ENCODE peak calls at places on chromosomes 11 and 22, in eight cellular contexts. Q is GM23248; K is fibroblast of mammary gland; B is iris pigment epithelial cell; T is activated CD4-positive, alpha-beta T cell treated with anti-CD3 and anti-CD28 coated beads, Interleukin-2, amount 10 ng/mL, durations not matched to agents 24 days and 14 days; X is activated CD8-positive, alpha-beta memory T cell treated with anti-CD3 and anti-CD28 coated beads, Interleukin-2, amount 50 U/mL, for 4 hours; C is NCI-H187; D is HT1080. J is an unnamed sample.

GRCh38 chr22:25750569-25751173 is 8.7 kb downstream of the MYO18B start:
- DNase-seq in K (peak), Q (peak), D (no peak), C (no peak), B (peak), X (no peak), T (no peak), J (peak)

GRCh38 chr11:30474151-30474954 is 111.8 kb downstream of the MPPED2 start:
- DNase-seq in D (no peak), T (no peak), C (no peak), Q (no peak), X (no peak), K (no peak), B (no peak), J (no peak)

GRCh38 chr22:18112440-18112839 is 1.8 kb downstream of the TUBA8 start:
- DNase-seq in B (no peak), D (no peak), C (no peak), X (no peak), K (no peak), Q (no peak), T (no peak), J (no peak)

GRCh38 chr22:18024276-18024939 is at the start of gene MICAL3:
- DNase-seq in D (peak), X (peak), C (peak), T (peak), Q (peak), B (peak), K (peak), J (peak)

GRCh38 chr11:46112961-46113617 is 8.2 kb downstream of the PHF21A start:
- DNase-seq in D (peak), C (no peak), T (peak), K (peak), Q (peak), B (peak), X (no peak), J (peak)

GRCh38 chr11:43880640-43881159 is at the start of gene ALKBH3:
- DNase-seq in X (peak), B (peak), Q (peak), K (peak), T (peak), C (no peak), D (peak), J (peak)

GRCh38 chr11:399731-400211 is 5.8 kb downstream of the PKP3 start:
- DNase-seq in Q (peak), B (no peak), C (no peak), X (no peak), T (no peak), D (no peak), K (no peak), J (no peak)

GRCh38 chr11:45805305-45806071 is 539 bp downstream of the SLC35C1 start:
- DNase-seq in X (no peak), B (peak), T (no peak), D (peak), C (no peak), Q (peak), K (peak), J (peak)

GRCh38 chr11:123183391-123184099 is 11.5 kb downstream of the CLMP start:
- DNase-seq in C (no peak), B (peak), D (peak), Q (peak), T (no peak), K (peak), X (no peak), J (no peak)

GRCh38 chr11:108973402-108974119 is 308.7 kb downstream of the DDX10 start:
- DNase-seq in X (no peak), B (peak), T (no peak), K (peak), Q (peak), C (no peak), D (peak), J (peak)

GRCh38 chr11:90204832-90205646 is 17.8 kb downstream of the CHORDC1 start:
- DNase-seq in K (peak), X (no peak), Q (peak), B (peak), T (peak), D (peak), C (no peak), J (peak)

GRCh38 chr22:47190276-47190956 is 428.0 kb downstream of the TBC1D22A start:
- DNase-seq in D (no peak), B (no peak), K (no peak), Q (no peak), T (no peak), X (no peak), C (no peak), J (no peak)

GRCh38 chr11:111462329-111462728 is 49.9 kb downstream of the BTG4 start:
- DNase-seq in X (no peak), T (no peak), B (no peak), D (no peak), K (no peak), C (no peak), Q (no peak), J (no peak)

GRCh38 chr11:128492461-128492860 is 94.9 kb downstream of the ETS1 start:
- DNase-seq in D (peak), B (peak), C (no peak), K (peak), X (no peak), Q (peak), T (no peak), J (no peak)

GRCh38 chr22:20057596-20058268 is 22.3 kb upstream of the DGCR8 start:
- DNase-seq in Q (no peak), C (no peak), T (no peak), X (no peak), D (no peak), K (no peak), B (no peak), J (no peak)

GRCh38 chr11:3807856-3808845 is at the start of gene PGAP2:
- DNase-seq in X (peak), B (peak), T (peak), Q (peak), C (peak), D (peak), K (peak), J (peak)

GRCh38 chr22:24156146-24156914 is 25.0 kb upstream of the SUSD2 start:
- DNase-seq in X (peak), C (no peak), D (no peak), K (peak), B (peak), Q (peak), T (peak), J (peak)

GRCh38 chr22:20033045-20033706 is 12.3 kb downstream of the TANGO2 start:
- DNase-seq in X (no peak), C (no peak), K (no peak), D (no peak), B (no peak), T (no peak), Q (no peak), J (no peak)

GRCh38 chr11:132556316-132556715 is 976.0 kb downstream of the OPCML start:
- DNase-seq in B (no peak), T (no peak), Q (no peak), K (no peak), C (no peak), D (no peak), X (no peak), J (no peak)

GRCh38 chr11:66579017-66579606 is 10.7 kb upstream of the CTSF start:
- DNase-seq in Q (peak), D (peak), K (peak), B (peak), C (no peak), T (peak), X (peak), J (peak)

GRCh38 chr11:65663634-65664200 is 1.0 kb upstream of the RELA start:
- DNase-seq in B (peak), C (no peak), K (peak), Q (peak), T (peak), X (peak), D (no peak), J (no peak)

GRCh38 chr11:33753304-33753703 is 17.1 kb upstream of the CD59 start:
- DNase-seq in K (peak), T (no peak), C (no peak), B (peak), D (peak), X (no peak), Q (peak), J (no peak)

GRCh38 chr11:90884181-90884580 is 661.3 kb upstream of the CHORDC1 start:
- DNase-seq in Q (no peak), K (no peak), D (no peak), B (no peak), T (no peak), C (no peak), X (no peak), J (no peak)

GRCh38 chr22:41305646-41306045 is 4.3 kb downstream of the ZC3H7B start:
- DNase-seq in K (peak), D (peak), B (peak), Q (peak), X (no peak), C (no peak), T (no peak), J (no peak)

GRCh38 chr22:37254206-37254866 is 10.3 kb upstream of the RAC2 start:
- DNase-seq in B (peak), T (no peak), D (peak), C (no peak), X (no peak), Q (peak), K (peak), J (no peak)

J was measured in trophoblast cell.